ENCODE peak calls at places on chromosomes 13 and 19, in ten cellular contexts. J, W, I, C, E, V, Y, Z, K and B are unnamed samples.

GRCh38 chr19:17902701-17903100 is 30.1 kb upstream of the CCDC124 start:
- DNase-seq in J (no peak), W (peak), I (peak), C (peak), E (no peak), V (no peak), Y (no peak), Z (no peak), K (peak), B (no peak)

GRCh38 chr19:9054768-9055167 is 32.1 kb upstream of the OR1M1 start:
- DNase-seq in J (no peak), W (no peak), I (no peak), C (no peak), E (no peak), V (no peak), Y (no peak), Z (peak), K (no peak), B (no peak)

GRCh38 chr13:23711355-23711754 is 141.1 kb downstream of the TNFRSF19 start:
- DNase-seq in J (no peak), W (no peak), I (no peak), C (no peak), E (no peak), V (no peak), Y (no peak), Z (no peak), K (no peak), B (no peak)

GRCh38 chr19:1151917-1152601 is 22.0 kb downstream of the SBNO2 start:
- DNase-seq in J (no peak), W (no peak), I (no peak), C (no peak), E (no peak), V (peak), Y (no peak), Z (no peak), K (no peak), B (no peak)

GRCh38 chr13:76928456-76928855 is 19.9 kb upstream of the ACOD1 start:
- DNase-seq in J (no peak), W (no peak), I (no peak), C (no peak), E (no peak), V (no peak), Y (no peak), Z (no peak), K (peak), B (no peak)

GRCh38 chr19:55474269-55475265 is 1.9 kb upstream of the ZNF628 start:
- DNase-seq in J (no peak), W (peak), I (no peak), C (peak), E (peak), V (no peak), Y (no peak), Z (no peak), K (no peak), B (no peak)

GRCh38 chr19:16542894-16543498 is 759 bp upstream of the CHERP start:
- DNase-seq in J (no peak), W (no peak), I (no peak), C (no peak), E (no peak), V (no peak), Y (no peak), Z (no peak), K (peak), B (no peak)

GRCh38 chr19:7099597-7099921 is 30.1 kb downstream of the ZNF557 start:
- DNase-seq in J (no peak), W (no peak), I (no peak), C (no peak), E (no peak), V (no peak), Y (no peak), Z (no peak), K (no peak), B (peak)

GRCh38 chr13:36530050-36530789 is 97.9 kb downstream of the CCNA1 start:
- DNase-seq in J (peak), W (peak), I (no peak), C (peak), E (no peak), V (no peak), Y (no peak), Z (no peak), K (no peak), B (no peak)

GRCh38 chr19:45474191-45474940 is 6.6 kb downstream of the FOSB start:
- DNase-seq in J (no peak), W (no peak), I (no peak), C (peak), E (no peak), V (no peak), Y (no peak), Z (no peak), K (no peak), B (no peak)

GRCh38 chr13:38166121-38166520 is 183.5 kb upstream of the UFM1 start:
- DNase-seq in J (no peak), W (no peak), I (no peak), C (peak), E (no peak), V (no peak), Y (no peak), Z (no peak), K (no peak), B (no peak)

GRCh38 chr13:57631607-57632275 is at the start of gene PCDH17:
- DNase-seq in J (peak), W (no peak), I (no peak), C (peak), E (peak), V (peak), Y (no peak), Z (no peak), K (peak), B (peak)

GRCh38 chr13:79913141-79913827 is 427.6 kb downstream of the SPRY2 start:
- DNase-seq in J (no peak), W (no peak), I (no peak), C (no peak), E (no peak), V (no peak), Y (no peak), Z (no peak), K (no peak), B (no peak)

GRCh38 chr19:31562916-31563626 is 213.8 kb upstream of the TSHZ3 start:
- DNase-seq in J (no peak), W (no peak), I (no peak), C (no peak), E (no peak), V (no peak), Y (no peak), Z (no peak), K (no peak), B (no peak)

GRCh38 chr19:53254451-53255341 is at the start of gene ZNF677:
- DNase-seq in J (peak), W (peak), I (peak), C (peak), E (peak), V (peak), Y (peak), Z (no peak), K (peak), B (peak)

GRCh38 chr13:35714588-35714987 is 238.1 kb upstream of the MAB21L1 start:
- DNase-seq in J (no peak), W (no peak), I (no peak), C (no peak), E (no peak), V (no peak), Y (no peak), Z (no peak), K (no peak), B (no peak)

GRCh38 chr13:74174810-74175209 is 40.6 kb upstream of the KLF12 start:
- DNase-seq in J (no peak), W (no peak), I (no peak), C (no peak), E (no peak), V (no peak), Y (no peak), Z (no peak), K (no peak), B (no peak)

GRCh38 chr19:55336101-55336500 is 3.6 kb upstream of the KMT5C start:
- DNase-seq in J (no peak), W (peak), I (no peak), C (no peak), E (no peak), V (no peak), Y (no peak), Z (no peak), K (no peak), B (no peak)

GRCh38 chr19:17229890-17230289 is 3.9 kb downstream of the OCEL1 start:
- DNase-seq in J (no peak), W (no peak), I (no peak), C (no peak), E (no peak), V (no peak), Y (no peak), Z (no peak), K (no peak), B (no peak)

GRCh38 chr13:106302011-106302410 is 233.5 kb downstream of the EFNB2 start:
- DNase-seq in J (no peak), W (no peak), I (no peak), C (no peak), E (no peak), V (no peak), Y (no peak), Z (no peak), K (no peak), B (no peak)

GRCh38 chr13:95643814-95644598 is 500 bp downstream of the DZIP1 start:
- DNase-seq in J (peak), W (no peak), I (no peak), C (peak), E (peak), V (no peak), Y (no peak), Z (peak), K (peak), B (peak)

GRCh38 chr19:34363094-34363493 is 1.9 kb upstream of the GPI start:
- DNase-seq in J (no peak), W (no peak), I (no peak), C (no peak), E (no peak), V (no peak), Y (no peak), Z (no peak), K (no peak), B (no peak)

GRCh38 chr19:46579286-46579944 is 21.7 kb upstream of the CALM3 start:
- DNase-seq in J (peak), W (no peak), I (no peak), C (no peak), E (no peak), V (no peak), Y (no peak), Z (no peak), K (no peak), B (no peak)

GRCh38 chr13:110957181-110957884 is 42.5 kb upstream of the ANKRD10 start:
- DNase-seq in J (no peak), W (no peak), I (no peak), C (peak), E (no peak), V (no peak), Y (no peak), Z (no peak), K (peak), B (no peak)
- TF ChIP-seq CTCF in J (no peak), W (peak), I (peak), C (peak), E (peak), V (no peak), Y (no peak), Z (no peak), K (peak), B (peak)

GRCh38 chr19:2317756-2318155 is 9.8 kb upstream of the LINGO3 start:
- DNase-seq in J (no peak), W (no peak), I (no peak), C (no peak), E (no peak), V (no peak), Y (no peak), Z (no peak), K (no peak), B (no peak)
- TF ChIP-seq CTCF in J (no peak), W (no peak), I (no peak), C (no peak), E (no peak), V (no peak), Y (no peak), Z (no peak), K (no peak), B (no peak)

DNA sequence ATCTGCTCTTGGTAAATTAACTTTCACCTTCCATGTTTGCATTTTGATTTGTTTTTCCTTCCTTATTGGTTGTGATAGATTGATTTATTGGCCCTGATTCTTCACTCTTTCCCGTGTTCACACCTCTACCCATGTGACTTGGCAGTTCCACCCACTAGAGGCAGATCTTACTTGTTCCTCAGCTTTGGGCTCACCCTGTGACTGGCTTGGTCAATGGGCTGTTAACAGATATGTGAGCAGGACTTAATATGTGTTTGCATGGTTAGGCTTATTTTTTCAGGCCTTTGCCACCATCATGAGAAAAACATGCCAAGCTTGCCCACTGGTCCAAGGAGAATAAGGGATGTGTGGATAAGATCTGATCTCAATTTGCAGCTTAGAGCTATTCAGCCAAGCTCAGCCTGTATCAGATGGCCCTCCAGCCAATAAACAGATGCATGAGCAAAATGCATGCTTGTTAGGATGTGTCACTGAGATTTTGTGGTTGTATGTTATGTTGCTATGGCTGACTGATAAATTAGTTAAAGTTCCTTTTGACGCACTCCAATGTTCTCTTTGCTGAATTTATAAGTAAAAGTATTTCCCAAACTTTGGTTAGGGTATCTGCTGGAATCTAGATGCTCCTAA is 48.0 kb downstream of the RGCC start:
- DNase-seq in J (no peak), W (peak), I (peak), C (peak), E (no peak), V (no peak), Y (no peak), Z (no peak), K (peak), B (no peak)
- TF ChIP-seq CTCF in J (no peak), W (no peak), I (no peak), C (no peak), E (no peak), V (no peak), Y (no peak), Z (no peak), K (no peak), B (no peak)

GRCh38 chr19:51108805-51109146 is 567 bp upstream of the CTU1 start:
- DNase-seq in J (no peak), W (no peak), I (no peak), C (no peak), E (no peak), V (no peak), Y (no peak), Z (no peak), K (no peak), B (no peak)

GRCh38 chr19:51108066-51108804 is at the start of gene CTU1:
- DNase-seq in J (peak), W (peak), I (peak), C (peak), E (peak), V (peak), Y (peak), Z (peak), K (peak), B (peak)

GRCh38 chr19:51103811-51104470 is 4.3 kb downstream of the CTU1 start:
- DNase-seq in J (no peak), W (no peak), I (no peak), C (no peak), E (no peak), V (no peak), Y (no peak), Z (no peak), K (no peak), B (no peak)

GRCh38 chr19:51110666-51110971 is 2.4 kb upstream of the CTU1 start:
- DNase-seq in J (no peak), W (no peak), I (no peak), C (no peak), E (no peak), V (no peak), Y (no peak), Z (no peak), K (no peak), B (no peak)

DNA sequence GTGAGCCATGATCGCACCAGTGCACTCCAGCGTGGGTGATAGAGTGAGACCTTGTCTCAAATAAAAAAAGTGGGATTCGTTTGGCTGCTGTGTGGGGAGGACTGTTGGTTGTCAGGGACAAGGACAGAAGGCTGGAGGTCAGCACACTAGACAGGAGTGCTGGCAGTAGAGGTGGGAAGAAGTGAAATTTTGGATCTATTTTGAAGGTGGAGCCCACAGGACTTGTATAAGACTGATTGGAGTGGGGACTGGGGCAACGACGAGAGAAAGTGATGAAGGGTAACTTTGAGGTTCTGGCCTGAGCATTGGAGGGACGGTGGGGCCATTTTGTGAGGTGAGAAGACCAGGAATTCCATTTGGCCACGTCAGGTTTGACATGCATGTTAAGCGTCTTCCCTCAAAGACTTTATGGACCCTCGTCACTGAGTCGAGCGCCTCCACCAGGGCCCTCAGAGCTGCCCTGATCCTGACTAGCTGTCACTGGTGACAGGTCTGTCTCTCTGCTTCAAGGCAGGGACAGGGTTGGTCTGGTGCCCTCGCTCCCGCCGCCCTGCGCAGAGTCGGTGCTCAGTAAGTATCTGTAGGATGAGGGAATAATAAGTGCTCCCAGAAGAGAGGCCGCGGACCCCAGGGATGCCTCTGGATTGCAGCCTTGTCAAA is 673 bp downstream of the CTU1 start:
- DNase-seq in J (no peak), W (no peak), I (no peak), C (no peak), E (no peak), V (no peak), Y (no peak), Z (no peak), K (peak), B (no peak)
- TF ChIP-seq CTCF in J (no peak), W (no peak), I (no peak), C (no peak), E (no peak), V (no peak), Y (no peak), Z (no peak), K (no peak), B (no peak)

DNA sequence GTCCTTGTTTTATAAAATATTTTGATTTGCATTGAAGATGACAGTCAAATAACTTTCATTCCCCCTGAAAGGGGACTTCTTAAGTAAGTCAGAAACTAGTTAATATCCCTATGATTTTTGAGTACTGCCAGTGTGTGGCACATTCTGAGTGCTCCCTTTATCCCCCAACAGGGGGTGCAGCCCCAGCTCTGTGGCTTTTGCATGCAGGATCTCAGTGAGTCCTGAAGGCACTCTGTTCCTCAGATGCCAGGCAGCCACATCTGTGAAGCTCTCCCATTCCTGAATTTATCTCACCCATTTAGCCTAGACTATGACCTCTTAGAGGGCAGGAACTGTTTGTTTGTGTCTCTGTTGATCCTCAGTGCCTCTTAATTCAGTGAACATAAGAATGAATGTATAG is 123.1 kb downstream of the CDK8 start:
- DNase-seq in J (no peak), W (no peak), I (no peak), C (no peak), E (no peak), V (no peak), Y (no peak), Z (peak), K (no peak), B (no peak)
- TF ChIP-seq CTCF in J (peak), W (peak), I (peak), C (peak), E (peak), V (peak), Y (peak), Z (peak), K (peak), B (peak)

DNA sequence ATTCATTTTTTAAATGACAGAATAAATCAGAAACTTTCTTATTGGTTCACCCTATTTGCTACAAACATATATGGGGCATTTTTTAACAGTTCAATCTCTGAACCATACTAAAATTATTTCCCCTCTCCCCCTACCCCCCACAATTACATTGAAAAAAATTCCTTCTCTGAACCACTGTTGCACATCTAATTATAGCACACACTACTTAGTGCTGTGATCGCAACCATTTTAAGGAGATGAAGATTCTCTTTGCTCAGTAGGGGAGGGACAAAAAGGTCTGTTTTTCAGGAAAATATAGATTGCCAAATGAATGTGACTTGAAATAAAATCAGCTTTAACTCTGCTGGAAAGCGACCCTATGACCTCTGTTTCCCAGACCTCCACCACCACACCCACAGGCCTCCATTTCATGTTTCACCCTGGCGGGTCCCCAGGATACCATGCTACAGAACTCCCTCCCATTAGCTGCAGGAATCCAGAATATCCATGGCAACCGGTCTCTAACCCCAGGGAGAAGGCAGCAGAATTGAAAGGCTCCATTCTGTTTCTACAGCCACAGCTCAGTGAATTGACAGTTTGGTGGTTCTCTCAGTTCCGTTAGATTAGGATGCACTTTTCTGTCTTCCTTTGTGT is 286.4 kb downstream of the TBC1D4 start:
- DNase-seq in J (no peak), W (no peak), I (no peak), C (peak), E (no peak), V (no peak), Y (no peak), Z (no peak), K (peak), B (no peak)
- TF ChIP-seq CTCF in J (no peak), W (no peak), I (no peak), C (no peak), E (no peak), V (no peak), Y (no peak), Z (no peak), K (no peak), B (no peak)

GRCh38 chr13:49679244-49679643 is 12.0 kb downstream of the EBPL start:
- DNase-seq in J (no peak), W (no peak), I (no peak), C (peak), E (no peak), V (no peak), Y (no peak), Z (peak), K (peak), B (no peak)
- TF ChIP-seq CTCF in J (no peak), W (peak), I (peak), C (peak), E (peak), V (no peak), Y (no peak), Z (no peak), K (peak), B (no peak)

DNA sequence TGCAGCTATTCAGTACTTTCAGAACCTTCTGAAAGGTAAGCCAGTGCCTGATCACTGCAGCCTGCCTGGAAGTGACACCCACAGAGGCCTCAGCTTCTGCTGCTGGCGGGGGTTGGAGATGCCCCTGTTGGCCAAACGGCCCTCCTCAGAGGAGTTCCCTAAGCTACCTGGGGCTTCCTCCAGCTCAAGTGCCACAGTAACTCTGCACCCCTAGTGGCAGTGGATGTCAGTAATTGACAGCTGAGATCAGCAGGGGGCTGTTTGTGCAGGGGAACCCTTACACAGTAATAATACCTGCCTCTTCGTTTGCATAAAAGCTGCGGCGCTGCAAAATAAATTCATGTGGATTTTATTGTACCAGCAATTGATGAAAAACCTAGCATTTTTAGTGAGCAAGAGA is 28.9 kb downstream of the TDRD12 start:
- DNase-seq in J (no peak), W (no peak), I (no peak), C (no peak), E (no peak), V (no peak), Y (peak), Z (peak), K (no peak), B (no peak)
- TF ChIP-seq CTCF in J (no peak), W (no peak), I (no peak), C (peak), E (peak), V (no peak), Y (peak), Z (no peak), K (no peak), B (peak)

GRCh38 chr13:30115257-30115600 is 192.1 kb downstream of the KATNAL1 start:
- DNase-seq in J (no peak), W (no peak), I (no peak), C (no peak), E (no peak), V (no peak), Y (no peak), Z (no peak), K (no peak), B (no peak)
- TF ChIP-seq CTCF in J (no peak), W (no peak), I (no peak), C (no peak), E (peak), V (no peak), Y (peak), Z (no peak), K (no peak), B (no peak)